ENCODE peak calls at places on chromosomes 11 and 22, in seven cellular contexts. V is right atrium auricular region, Y is neural crest cell, D is epithelial cell of esophagus, T is GM20000, G is H9, F is stomach. P is an unnamed sample.
A peak's percentile ranks its signal among the peaks of the same experiment; 100 is the strongest.

GRCh38 chr11:45106440-45106839 is 40.0 kb upstream of the PRDM11 start:
- DNase-seq in V (no peak), Y (no peak), D (no peak), T (peak; percentile 1), G (no peak), F (no peak), P (peak; percentile 57)

GRCh38 chr11:78562398-78562797 is 12.3 kb downstream of the NARS2 start:
- DNase-seq in V (no peak), Y (no peak), D (no peak), T (no peak), G (no peak), F (no peak), P (no peak)

GRCh38 chr11:112391086-112391485 is 130.4 kb upstream of the PLET1 start:
- DNase-seq in V (no peak), Y (no peak), D (no peak), T (no peak), G (no peak), F (no peak), P (no peak)

GRCh38 chr11:10483584-10483983 is 28.5 kb downstream of the AMPD3 start:
- DNase-seq in V (no peak), Y (no peak), D (no peak), T (no peak), G (peak; percentile 14), F (no peak), P (peak; percentile 40)

GRCh38 chr11:60897496-60897895 is 8.9 kb downstream of the PRPF19 start:
- DNase-seq in V (no peak), Y (no peak), D (peak; percentile 72), T (no peak), G (no peak), F (no peak), P (no peak)

GRCh38 chr22:19850482-19851109 is 4.1 kb downstream of the GNB1L start:
- DNase-seq in V (peak; percentile 30), Y (no peak), D (no peak), T (no peak), G (no peak), F (no peak), P (no peak)

GRCh38 chr11:126318642-126319373 is 14.9 kb downstream of the DCPS start:
- DNase-seq in V (peak; percentile 71), Y (no peak), D (peak; percentile 95), T (peak; percentile 66), G (no peak), F (no peak), P (no peak)

GRCh38 chr22:44735518-44736428 is 16.6 kb upstream of the ARHGAP8 start:
- DNase-seq in V (peak; percentile 77), Y (peak; percentile 96), D (peak; percentile 59), T (peak; percentile 92), G (peak; percentile 89), F (peak; percentile 84), P (peak; percentile 93)

GRCh38 chr22:23306438-23306921 is 126.2 kb downstream of the BCR start:
- DNase-seq in V (no peak), Y (no peak), D (peak; percentile 69), T (no peak), G (no peak), F (no peak), P (peak; percentile 66)

GRCh38 chr22:26318975-26319374 is 110.1 kb upstream of the ASPHD2 start:
- DNase-seq in V (no peak), Y (no peak), D (peak; percentile 33), T (no peak), G (no peak), F (no peak), P (no peak)
- TF ChIP-seq CTCF in V (peak; percentile 23), Y (no peak), D (no peak), T (peak; percentile 9), G (peak; percentile 16), F (no peak), P (no peak)

GRCh38 chr11:12827369-12827768 is 153.1 kb downstream of the TEAD1 start:
- DNase-seq in V (no peak), Y (no peak), D (no peak), T (no peak), G (no peak), F (no peak), P (no peak)

GRCh38 chr11:12827929-12828812 is 153.9 kb downstream of the TEAD1 start:
- DNase-seq in V (no peak), Y (no peak), D (peak; percentile 68), T (peak; percentile 24), G (peak; percentile 63), F (peak; percentile 56), P (no peak)

GRCh38 chr11:12826441-12826840 is 152.2 kb downstream of the TEAD1 start:
- DNase-seq in V (no peak), Y (no peak), D (no peak), T (no peak), G (no peak), F (no peak), P (no peak)

GRCh38 chr11:12822623-12823022 is 148.4 kb downstream of the TEAD1 start:
- DNase-seq in V (no peak), Y (no peak), D (no peak), T (no peak), G (no peak), F (no peak), P (no peak)

DNA sequence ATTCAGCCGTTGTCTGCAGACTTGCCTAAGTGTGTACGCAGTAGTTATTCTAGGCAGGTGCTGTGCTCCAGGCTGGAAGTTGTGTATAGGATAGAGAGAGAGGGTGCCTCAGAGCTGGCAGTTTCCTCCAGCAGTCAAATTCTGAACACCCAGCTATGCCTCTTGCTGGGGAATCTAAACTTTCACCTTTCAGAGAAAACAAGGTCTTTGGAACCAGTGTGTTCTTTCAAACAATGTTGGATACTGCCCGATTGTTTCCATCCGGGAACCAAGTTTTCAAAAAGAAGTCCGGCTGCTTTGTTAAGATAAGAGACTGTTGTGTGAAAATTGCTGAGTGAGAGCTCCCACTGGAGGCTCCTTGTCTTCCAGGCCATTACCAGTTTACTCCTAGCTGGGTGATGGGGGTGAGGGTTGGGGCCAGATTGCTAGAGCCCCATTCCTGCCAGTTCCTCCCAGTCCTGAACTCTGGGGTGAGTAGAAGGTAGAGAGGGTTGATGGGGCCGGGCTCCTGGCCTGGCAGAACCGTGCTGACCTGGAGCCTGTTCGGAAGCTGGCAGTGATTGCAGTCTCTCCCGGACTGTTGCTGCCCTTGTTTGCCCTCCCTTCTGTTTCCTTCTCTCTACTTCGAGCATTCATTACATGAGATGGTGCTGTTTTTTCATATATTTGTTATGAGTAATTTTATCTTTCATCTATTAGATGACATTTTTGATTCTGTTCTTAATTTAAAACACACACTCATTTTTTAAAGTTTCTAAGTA is 150.2 kb downstream of the TEAD1 start:
- DNase-seq in V (no peak), Y (no peak), D (no peak), T (no peak), G (no peak), F (peak; percentile 62), P (no peak)
- TF ChIP-seq CTCF in V (no peak), Y (no peak), D (no peak), T (no peak), G (no peak), F (no peak), P (no peak)

DNA sequence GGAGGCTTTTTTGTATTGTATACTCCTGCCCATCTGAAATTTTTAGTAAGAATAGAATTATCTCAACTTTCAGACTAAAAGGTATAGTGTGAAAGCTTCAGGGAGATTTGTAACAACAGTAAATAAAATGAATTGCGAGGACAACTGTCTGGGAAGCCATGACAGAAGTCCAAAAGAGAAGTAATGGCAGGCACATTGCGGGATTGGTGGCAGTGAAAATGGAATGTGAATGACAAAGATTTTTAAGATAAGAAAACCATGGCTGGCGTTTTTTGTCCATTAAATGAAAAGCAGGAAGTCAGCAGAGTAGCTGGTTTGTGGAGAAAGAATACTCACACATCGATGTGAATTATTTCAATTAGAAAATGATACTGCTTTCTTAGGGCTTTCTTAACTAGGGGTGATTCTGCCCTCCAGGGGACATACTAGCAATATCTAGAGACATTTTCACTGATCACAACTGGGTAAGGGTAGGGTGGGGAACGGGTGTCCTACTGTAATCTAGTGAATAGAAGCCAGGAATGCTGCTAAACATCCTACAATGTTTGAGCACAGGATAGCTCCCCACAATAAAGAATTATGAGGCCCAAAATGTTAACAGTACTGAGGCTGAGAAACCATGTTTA is 1.6 kb downstream of the NPAT start:
- DNase-seq in V (no peak), Y (no peak), D (no peak), T (no peak), G (no peak), F (no peak), P (no peak)
- TF ChIP-seq CTCF in V (no peak), Y (no peak), D (no peak), T (no peak), G (no peak), F (no peak), P (no peak)

GRCh38 chr11:73249858-73250773 is 22.0 kb upstream of the P2RY6 start:
- DNase-seq in V (no peak), Y (no peak), D (peak; percentile 27), T (no peak), G (peak; percentile 21), F (no peak), P (no peak)

GRCh38 chr11:73246303-73246702 is 25.8 kb upstream of the P2RY6 start:
- DNase-seq in V (no peak), Y (no peak), D (no peak), T (no peak), G (peak; percentile 0), F (no peak), P (no peak)

GRCh38 chr11:73249304-73249703 is 22.8 kb upstream of the P2RY6 start:
- DNase-seq in V (no peak), Y (no peak), D (peak; percentile 67), T (no peak), G (peak; percentile 8), F (no peak), P (no peak)

GRCh38 chr11:73245461-73245860 is 26.7 kb upstream of the P2RY6 start:
- DNase-seq in V (no peak), Y (no peak), D (no peak), T (no peak), G (no peak), F (no peak), P (no peak)

GRCh38 chr11:73248526-73249185 is 23.5 kb upstream of the P2RY6 start:
- DNase-seq in V (no peak), Y (no peak), D (no peak), T (no peak), G (peak; percentile 11), F (no peak), P (no peak)
- TF ChIP-seq CTCF in V (no peak), Y (no peak), D (no peak), T (no peak), G (no peak), F (no peak), P (no peak)

DNA sequence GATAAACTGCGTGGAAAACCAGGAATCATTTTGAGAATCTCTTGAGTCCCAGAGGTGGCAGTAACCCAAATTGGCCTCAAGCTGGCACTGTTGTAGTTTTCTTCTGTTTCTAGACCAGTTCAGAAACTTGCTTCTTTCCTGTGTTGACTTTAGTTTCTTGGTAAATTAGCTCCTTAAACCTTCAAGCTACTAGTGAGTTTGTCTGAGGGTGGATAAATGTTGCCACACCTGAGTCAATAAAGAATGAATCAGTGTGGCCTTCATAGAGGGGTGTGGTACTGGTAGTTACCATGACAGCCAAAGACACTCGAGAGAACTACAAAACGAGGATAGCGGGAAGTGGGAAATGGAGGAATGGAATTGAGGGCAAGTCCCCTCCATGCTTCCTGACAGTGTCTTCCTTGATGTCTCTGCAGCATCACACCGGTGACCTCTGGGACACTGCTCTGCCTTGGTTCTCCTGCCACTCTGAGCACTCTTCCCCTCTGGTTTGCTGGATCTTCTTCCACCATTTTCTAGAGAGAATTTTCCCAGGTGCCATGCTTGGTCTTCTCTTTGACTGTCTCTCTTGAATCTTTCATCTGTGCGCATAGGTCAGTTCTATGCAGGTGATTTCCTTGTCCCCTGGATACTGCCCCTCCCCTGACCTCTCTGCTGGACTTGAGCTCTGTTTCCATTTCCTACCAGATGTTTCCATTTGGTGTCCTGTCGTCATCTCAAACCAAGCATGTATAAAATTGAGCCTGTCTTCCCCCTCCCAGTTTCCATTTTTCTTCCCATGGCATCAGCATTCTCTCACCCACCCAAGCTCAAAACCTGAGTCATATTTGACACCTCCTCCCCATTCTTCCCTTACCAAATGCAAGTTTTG is 7.2 kb downstream of the POLD4 start:
- DNase-seq in V (no peak), Y (no peak), D (peak; percentile 96), T (peak; percentile 27), G (no peak), F (peak; percentile 68), P (no peak)
- TF ChIP-seq CTCF in V (peak; percentile 53), Y (peak; percentile 67), D (peak; percentile 98), T (peak; percentile 54), G (peak; percentile 86), F (no peak), P (peak; percentile 70)

P was measured in type B pancreatic cell.